ENCODE peak calls at places on chromosomes 2 and 18, in four cellular contexts. N is H54; E is stimulated activated CD4-positive, alpha-beta T cell treated with anti-CD3 and anti-CD28 coated beads, Interleukin-4, amount 100 ng/mL, for 24 hours; R is NAMALWA. G is an unnamed sample.

GRCh38 chr18:68837665-68838390 is 39.9 kb downstream of the CCDC102B start:
- DNase-seq in E (no peak), N (no peak), R (no peak), G (peak)

GRCh38 chr18:10231220-10231619 is 223.2 kb upstream of the APCDD1 start:
- DNase-seq in N (no peak), R (no peak), E (no peak), G (peak)

GRCh38 chr2:207283356-207283755 is 117.6 kb upstream of the KLF7 start:
- DNase-seq in N (no peak), R (no peak), E (peak), G (peak)

GRCh38 chr2:46446871-46447568 is 32.3 kb upstream of the TMEM247 start:
- DNase-seq in E (no peak), N (no peak), R (no peak), G (no peak)

GRCh38 chr2:3692375-3692774 is 11.0 kb upstream of the DCDC2C start:
- DNase-seq in E (no peak), N (no peak), R (peak), G (peak)

GRCh38 chr2:99376254-99376864 is 39.2 kb downstream of the EIF5B start:
- DNase-seq in N (no peak), R (no peak), E (no peak), G (no peak)

GRCh38 chr2:29522951-29523669 is 398.3 kb downstream of the ALK start:
- DNase-seq in N (no peak), R (no peak), E (no peak), G (peak)

GRCh38 chr2:203463176-203463797 is 71.8 kb downstream of the RAPH1 start:
- DNase-seq in R (no peak), N (no peak), E (no peak), G (no peak)

G was measured in MV-4-11.